ENCODE peak calls at places on chromosomes 2 and 18, in four cellular contexts. H, D, C and X are unnamed samples.

GRCh38 chr2:133266926-133267590 is 301.2 kb downstream of the NCKAP5 start:
- DNase-seq in H (peak), D (no peak), C (peak), X (peak)

GRCh38 chr2:212939777-212940531 is 211.5 kb downstream of the IKZF2 start:
- DNase-seq in H (no peak), D (no peak), C (no peak), X (peak)

GRCh38 chr2:147663153-147663961 is 181.5 kb upstream of the ACVR2A start:
- DNase-seq in H (no peak), D (no peak), C (no peak), X (no peak)

GRCh38 chr2:186648130-186648529 is 45.7 kb upstream of the FAM171B start:
- DNase-seq in H (no peak), D (no peak), C (no peak), X (no peak)

GRCh38 chr2:209648714-209649113 is 122.9 kb upstream of the UNC80 start:
- DNase-seq in H (no peak), D (no peak), C (no peak), X (peak)

GRCh38 chr2:20403693-20404381 is 43.0 kb upstream of the RHOB start:
- DNase-seq in H (no peak), D (no peak), C (no peak), X (no peak)

GRCh38 chr2:120961396-120961795 is 225.7 kb downstream of the GLI2 start:
- DNase-seq in H (no peak), D (no peak), C (no peak), X (no peak)

GRCh38 chr2:219675206-219675605 is 47.8 kb downstream of the SLC4A3 start:
- DNase-seq in H (no peak), D (no peak), C (no peak), X (no peak)

GRCh38 chr2:47437287-47437686 is 34.3 kb downstream of the MSH2 start:
- DNase-seq in H (peak), D (no peak), C (peak), X (peak)

GRCh38 chr2:165953306-165953654 is 296 bp downstream of the TTC21B start:
- DNase-seq in H (no peak), D (no peak), C (no peak), X (no peak)

DNA sequence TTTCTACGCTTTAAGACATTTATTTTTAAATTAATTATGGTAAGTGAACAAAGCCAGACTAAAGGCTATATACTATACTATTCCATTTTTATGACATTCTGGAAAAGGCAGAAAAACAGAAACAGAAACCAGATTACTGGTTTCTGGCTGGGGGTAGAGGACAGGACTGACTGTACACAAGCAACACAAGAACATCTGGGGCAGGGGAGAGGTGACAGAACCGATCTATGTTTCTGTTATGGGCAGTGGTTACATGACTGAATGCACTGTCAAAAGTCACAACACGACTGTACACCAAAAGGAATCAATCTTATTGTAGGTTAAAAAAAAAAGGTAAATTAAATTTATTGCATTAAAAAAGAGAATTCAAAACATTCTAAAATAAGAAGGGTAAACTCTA is 64.7 kb downstream of the PTPN2 start:
- DNase-seq in H (no peak), D (no peak), C (no peak), X (no peak)
- H3K4me2 ChIP-seq in H (no peak), D (no peak), C (no peak), X (no peak)

DNA sequence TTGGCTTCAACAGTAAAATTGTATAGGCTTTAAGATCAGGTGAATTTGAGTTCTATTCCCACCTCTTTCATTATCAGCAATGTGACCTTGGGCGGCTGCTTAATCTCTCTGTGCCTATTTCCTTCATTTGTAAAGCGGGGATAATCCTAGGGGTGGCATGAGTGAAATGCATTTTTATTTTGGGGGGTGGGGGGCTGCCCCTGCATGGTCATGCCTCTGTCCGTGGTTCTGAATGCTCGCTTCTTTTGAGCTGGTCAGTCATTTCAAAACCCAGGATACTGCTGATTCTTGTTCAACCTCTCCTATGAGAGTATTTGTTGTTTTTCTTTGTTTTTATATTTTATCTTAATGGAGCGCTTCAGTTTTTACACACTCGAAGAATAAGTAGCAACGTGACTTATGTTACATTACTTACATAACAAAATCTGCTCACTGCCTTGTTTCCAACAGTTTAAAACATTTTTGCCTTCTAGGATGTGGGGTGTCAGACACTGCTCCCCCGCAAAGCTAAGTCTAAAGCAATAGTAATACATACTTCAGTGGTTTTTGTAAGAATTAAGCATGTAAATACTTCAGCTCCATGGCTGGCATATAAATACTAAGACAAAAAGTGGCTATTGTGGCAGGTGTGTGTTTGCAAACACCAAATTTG is 152.6 kb upstream of the PELI1 start:
- DNase-seq in H (no peak), D (no peak), C (no peak), X (no peak)
- TF ChIP-seq REST in H (peak), D (peak), C (peak), X (peak)

GRCh38 chr2:3179208-3179607 is 198.4 kb downstream of the EIPR1 start:
- DNase-seq in H (peak), D (no peak), C (no peak), X (peak)
- TF ChIP-seq CTCF in H (peak), D (peak), C (peak), X (peak)

DNA sequence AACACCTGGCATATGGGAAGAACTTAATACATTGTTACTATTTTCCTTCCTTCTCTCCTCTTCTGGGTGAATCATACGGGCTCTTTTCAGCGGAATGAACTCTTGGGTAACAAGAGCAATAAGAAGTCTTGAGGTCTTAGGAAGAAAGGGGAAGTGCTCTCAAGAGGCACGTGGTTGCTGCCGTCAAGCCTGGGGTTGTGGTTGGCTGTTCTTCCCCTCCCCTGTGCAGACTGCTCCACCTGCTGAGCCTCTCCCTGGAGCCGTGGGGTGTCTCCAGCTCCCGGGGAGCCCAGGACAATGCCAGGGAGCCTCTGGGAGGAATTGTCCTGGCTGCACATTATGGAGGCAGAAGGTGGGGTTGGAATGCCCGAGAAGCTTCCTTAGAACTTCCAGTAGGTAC is 19.4 kb downstream of the TOGARAM2 start:
- DNase-seq in H (no peak), D (peak), C (no peak), X (no peak)
- H3K4me2 ChIP-seq in H (no peak), D (no peak), C (no peak), X (no peak)

GRCh38 chr18:44885507-44885906 is 204.8 kb downstream of the SETBP1 start:
- DNase-seq in H (no peak), D (no peak), C (no peak), X (no peak)
- TF ChIP-seq REST in H (no peak), D (no peak), C (no peak), X (no peak)

DNA sequence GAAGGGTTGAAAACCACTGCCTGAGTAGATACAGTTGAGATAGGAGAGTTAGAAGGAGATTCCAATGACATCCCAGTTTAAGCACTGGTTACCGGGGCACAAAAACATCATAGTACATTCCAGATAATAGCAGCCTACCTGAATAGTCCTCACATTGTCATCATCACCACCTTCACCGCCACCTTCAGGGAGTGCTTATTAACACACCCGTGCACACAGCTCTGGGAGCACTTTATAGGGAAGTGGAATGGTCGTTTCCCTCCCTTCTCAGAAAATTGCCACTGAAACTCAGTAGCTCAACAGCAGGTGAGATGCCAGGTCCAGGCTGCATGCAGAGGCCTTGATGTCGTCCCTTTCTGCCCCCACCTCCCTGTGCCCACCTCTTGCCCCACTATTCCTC is 8.2 kb downstream of the SERPINB7 start:
- DNase-seq in H (no peak), D (no peak), C (no peak), X (peak)
- TF ChIP-seq CTCF in H (no peak), D (no peak), C (no peak), X (peak)

GRCh38 chr2:171315781-171316180 is 118.0 kb downstream of the METTL8 start:
- DNase-seq in H (no peak), D (no peak), C (no peak), X (peak)
- H3K4me2 ChIP-seq in H (no peak), D (no peak), C (no peak), X (peak)

DNA sequence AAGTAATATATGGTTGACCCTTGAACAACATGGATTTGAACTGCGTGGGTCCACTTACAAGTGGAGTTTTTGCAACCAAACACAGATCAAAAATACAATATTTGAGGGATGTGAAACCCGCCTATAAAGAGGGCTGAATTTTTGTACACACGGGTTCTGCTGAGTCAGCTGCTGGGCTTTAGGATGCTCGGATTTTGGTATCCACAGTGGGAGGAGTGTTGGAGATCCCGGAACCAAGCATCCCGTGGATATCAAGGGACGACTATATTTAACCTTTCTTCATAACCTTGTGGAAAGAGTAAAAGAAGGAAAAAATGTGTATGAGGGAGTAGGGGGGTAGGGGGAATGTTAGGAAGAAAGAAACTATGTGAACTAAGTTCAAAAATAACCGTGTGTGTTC is 10.0 kb upstream of the INPP1 start:
- DNase-seq in H (no peak), D (no peak), C (no peak), X (no peak)
- TF ChIP-seq REST in H (no peak), D (no peak), C (no peak), X (no peak)

GRCh38 chr18:51363384-51363783 is 165.9 kb upstream of the MEX3C start:
- DNase-seq in H (no peak), D (no peak), C (no peak), X (no peak)

GRCh38 chr18:51355841-51356240 is 158.4 kb upstream of the MEX3C start:
- DNase-seq in H (no peak), D (no peak), C (no peak), X (no peak)

DNA sequence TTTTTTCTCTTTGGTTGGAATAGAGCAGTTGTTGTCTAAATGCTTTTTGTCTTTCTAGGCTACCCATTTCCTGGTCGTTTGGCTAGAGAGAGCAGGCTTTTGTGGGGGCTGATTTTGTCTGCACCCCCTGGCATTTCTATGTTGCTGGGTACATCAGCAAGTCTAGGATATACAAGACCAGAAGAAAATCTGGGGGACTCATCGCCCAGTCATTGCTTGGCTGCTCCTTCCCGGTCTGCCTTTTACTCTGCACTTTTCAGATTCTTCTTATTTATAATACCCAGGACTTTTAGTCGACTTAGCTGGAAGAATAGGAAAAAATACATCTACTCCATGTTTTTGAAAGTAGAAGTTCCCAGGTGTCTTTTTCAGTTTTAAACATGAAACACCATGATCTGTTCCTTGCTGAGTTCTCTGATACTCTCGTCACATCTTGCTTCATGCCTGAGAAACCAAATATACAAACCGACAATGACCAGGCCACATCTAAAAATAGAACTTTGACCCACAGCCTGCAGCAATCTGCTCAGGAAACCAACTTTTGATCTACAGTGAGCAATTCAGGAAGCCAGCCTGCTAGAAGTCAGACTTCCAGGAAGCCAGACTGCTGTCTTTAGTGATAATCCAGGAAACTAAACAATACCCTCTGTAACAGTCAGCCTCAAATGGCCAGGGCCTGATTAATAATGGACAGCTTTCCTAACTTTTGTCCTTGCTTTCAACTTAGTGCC is 163.8 kb upstream of the MEX3C start:
- DNase-seq in H (no peak), D (no peak), C (no peak), X (no peak)
- TF ChIP-seq CTCF in H (no peak), D (no peak), C (no peak), X (peak)